ENCODE peak calls at places on chromosome 7, in ten cellular contexts. G, S, O, N, M, V, E, A, U and C are unnamed samples. For H3K4me1, the result is how much of the 10 kb centered on the place peaks cover.

GRCh38 chr7:91683823-91684222 is 196.7 kb downstream of the MTERF1 start:
- DNase-seq in N (no peak), E (no peak), S (no peak), G (no peak), V (no peak), O (no peak), A (no peak), M (peak), U (no peak), C (no peak)

GRCh38 chr7:46616636-46617035 is 695.6 kb upstream of the IGFBP3 start:
- DNase-seq in U (no peak), G (no peak), M (peak), A (no peak), N (no peak), S (no peak), O (no peak), E (no peak), V (no peak), C (no peak)

GRCh38 chr7:22238354-22239311 is 118.3 kb downstream of the RAPGEF5 start:
- DNase-seq in A (no peak), U (no peak), N (no peak), O (no peak), S (no peak), G (no peak), E (no peak), M (peak), V (no peak), C (no peak)

GRCh38 chr7:77351539-77352004 is 64.6 kb downstream of the GSAP start:
- DNase-seq in E (peak), V (peak), G (no peak), A (peak), N (peak), O (peak), M (no peak), U (peak), S (no peak), C (peak)

GRCh38 chr7:157519246-157519645 is 182.4 kb downstream of the DNAJB6 start:
- DNase-seq in S (no peak), N (no peak), V (no peak), A (no peak), G (no peak), O (no peak), U (no peak), M (no peak), E (peak), C (no peak)

GRCh38 chr7:68411742-68412141 is 1186.5 kb upstream of the AUTS2 start:
- DNase-seq in O (no peak), G (no peak), N (no peak), E (no peak), M (no peak), S (no peak), U (no peak), V (no peak), A (no peak), C (no peak)

GRCh38 chr7:117715784-117716445 is 157.3 kb downstream of the CTTNBP2 start:
- DNase-seq in U (peak), O (no peak), V (no peak), G (no peak), S (peak), A (no peak), E (no peak), M (peak), N (peak), C (no peak)

GRCh38 chr7:387132-388022 is 97.4 kb downstream of the FOXL3 start:
- DNase-seq in U (no peak), E (peak), N (no peak), M (no peak), V (no peak), S (no peak), G (peak), A (peak), O (no peak), C (no peak)

GRCh38 chr7:31633894-31634494 is 53.0 kb upstream of the PPP1R17 start:
- DNase-seq in S (peak), U (peak), O (no peak), A (no peak), N (peak), V (no peak), E (no peak), M (peak), G (no peak), C (no peak)

GRCh38 chr7:50657341-50657873 is 92.2 kb upstream of the DDC start:
- DNase-seq in V (no peak), G (no peak), M (peak), N (peak), S (no peak), U (no peak), E (no peak), O (no peak), A (peak), C (no peak)

GRCh38 chr7:48244902-48245301 is 73.6 kb downstream of the ABCA13 start:
- DNase-seq in M (peak), O (no peak), G (no peak), N (peak), S (no peak), V (no peak), E (no peak), U (no peak), A (no peak), C (no peak)

GRCh38 chr7:94923412-94923811 is 16.0 kb downstream of the PPP1R9A start:
- DNase-seq in M (no peak), O (no peak), N (no peak), U (no peak), G (no peak), S (no peak), A (no peak), V (no peak), E (no peak), C (no peak)

GRCh38 chr7:85719981-85720963 is 533.4 kb upstream of the SEMA3D start:
- DNase-seq in U (peak), E (no peak), S (peak), A (no peak), M (peak), V (no peak), N (no peak), O (no peak), G (no peak), C (no peak)

GRCh38 chr7:1533255-1533568 is 2.7 kb downstream of the MAFK start:
- DNase-seq in O (no peak), V (no peak), A (no peak), N (no peak), M (peak), G (no peak), E (peak), S (no peak), U (no peak), C (no peak)

GRCh38 chr7:12685550-12685949 is 1.9 kb upstream of the ARL4A start:
- DNase-seq in A (no peak), U (peak), O (peak), M (peak), S (peak), E (no peak), V (no peak), G (no peak), N (peak), C (peak)

GRCh38 chr7:64590971-64591370 is 28.1 kb upstream of the ZNF680 start:
- DNase-seq in M (no peak), V (no peak), N (no peak), G (no peak), E (no peak), U (no peak), A (no peak), S (no peak), O (no peak), C (no peak)

GRCh38 chr7:46123-46829 is 146.1 kb upstream of the FAM20C start:
- DNase-seq in V (no peak), G (peak), O (no peak), A (no peak), N (peak), S (no peak), U (no peak), M (no peak), E (peak), C (no peak)

GRCh38 chr7:157690058-157690832 is 353.4 kb downstream of the DNAJB6 start:
- DNase-seq in M (peak), E (peak), S (no peak), G (no peak), O (no peak), N (no peak), V (no peak), A (no peak), U (no peak), C (no peak)

GRCh38 chr7:2478387-2478760 is 2.2 kb upstream of the GRIFIN start:
- DNase-seq in S (peak), U (no peak), N (peak), V (no peak), O (no peak), M (peak), G (peak), A (peak), E (no peak), C (no peak)

GRCh38 chr7:144035385-144035784 is 13.4 kb upstream of the OR2A5 start:
- DNase-seq in S (no peak), E (no peak), M (no peak), U (no peak), V (no peak), A (no peak), N (no peak), O (no peak), G (no peak), C (no peak)

GRCh38 chr7:7173956-7174632 is 8.2 kb upstream of the C1GALT1 start:
- DNase-seq in U (no peak), O (no peak), G (no peak), E (no peak), A (no peak), N (no peak), V (no peak), M (no peak), S (no peak), C (no peak)

GRCh38 chr7:153034791-153035190 is 275.2 kb downstream of the ACTR3B start:
- DNase-seq in G (no peak), M (no peak), U (no peak), E (no peak), A (no peak), V (no peak), O (no peak), S (no peak), N (no peak), C (no peak)

GRCh38 chr7:151607464-151607867 is 87.8 kb upstream of the RHEB start:
- DNase-seq in M (peak), V (no peak), G (no peak), A (no peak), S (no peak), E (no peak), U (no peak), N (no peak), O (no peak), C (no peak)

GRCh38 chr7:47376991-47377590 is 204.8 kb downstream of the TNS3 start:
- DNase-seq in S (no peak), E (peak), N (no peak), O (no peak), V (no peak), U (no peak), G (no peak), M (no peak), A (no peak), C (no peak)

GRCh38 chr7:51274955-51275354 is 41.7 kb downstream of the COBL start:
- DNase-seq in M (no peak), A (no peak), V (no peak), N (no peak), S (no peak), U (no peak), E (no peak), O (no peak), G (no peak), C (no peak)

GRCh38 chr7:125511310-125511709 is 581.7 kb upstream of the POT1 start:
- DNase-seq in G (no peak), S (no peak), U (no peak), O (no peak), A (no peak), N (no peak), V (no peak), E (no peak), M (no peak), C (no peak)

GRCh38 chr7:83410989-83411591 is 237.8 kb downstream of the SEMA3E start:
- DNase-seq in O (no peak), M (peak), S (peak), G (no peak), E (no peak), V (no peak), U (peak), A (no peak), N (peak), C (peak)

GRCh38 chr7:98251251-98251843 is 685 bp downstream of the TECPR1 start:
- DNase-seq in E (peak), N (no peak), U (peak), A (no peak), G (peak), V (peak), S (no peak), O (peak), M (peak), C (peak)

GRCh38 chr7:47458057-47458456 is 123.9 kb downstream of the TNS3 start:
- DNase-seq in S (no peak), U (no peak), O (no peak), V (no peak), M (peak), N (peak), A (peak), G (peak), E (no peak), C (no peak)

GRCh38 chr7:134625571-134625970 is 21.1 kb upstream of the BPGM start:
- DNase-seq in N (no peak), G (no peak), O (no peak), S (no peak), V (no peak), M (peak), U (no peak), A (no peak), E (no peak), C (no peak)

GRCh38 chr7:50711271-50712175 is 71.2 kb downstream of the GRB10 start:
- DNase-seq in N (no peak), O (no peak), A (peak), E (no peak), G (no peak), V (no peak), M (peak), U (no peak), S (peak), C (no peak)

GRCh38 chr7:112116894-112117293 is 89.3 kb downstream of the DOCK4 start:
- DNase-seq in V (no peak), G (no peak), N (no peak), A (no peak), E (no peak), U (no peak), O (no peak), S (no peak), M (no peak), C (no peak)

GRCh38 chr7:52897708-52898107 is 137.7 kb upstream of the POM121L12 start:
- DNase-seq in U (no peak), N (no peak), G (no peak), A (no peak), S (no peak), O (no peak), V (no peak), E (no peak), M (no peak), C (no peak)

GRCh38 chr7:88306590-88307048 is at the start of gene STEAP4:
- DNase-seq in N (peak), V (no peak), M (peak), O (no peak), U (peak), A (peak), S (peak), G (peak), E (peak), C (no peak)

GRCh38 chr7:80410081-80410480 is 101.8 kb downstream of the GNAT3 start:
- DNase-seq in A (no peak), M (peak), E (no peak), N (no peak), V (no peak), S (no peak), U (no peak), G (no peak), O (no peak), C (no peak)

GRCh38 chr7:108492742-108493141 is 33.2 kb downstream of the PNPLA8 start:
- DNase-seq in V (no peak), E (no peak), S (peak), U (no peak), G (no peak), O (no peak), N (no peak), A (no peak), M (no peak), C (no peak)

GRCh38 chr7:99498546-99498944 is 1.5 kb downstream of the ZNF394 start:
- DNase-seq in O (no peak), V (no peak), S (no peak), U (no peak), A (no peak), G (no peak), E (peak), M (peak), N (no peak), C (no peak)

GRCh38 chr7:16657656-16658279 is 11.8 kb downstream of the BZW2 start:
- DNase-seq in A (peak), S (peak), V (no peak), N (peak), U (peak), E (no peak), G (no peak), M (peak), O (no peak), C (no peak)

GRCh38 chr7:75905785-75906604 is 9.0 kb upstream of the POR start:
- DNase-seq in O (no peak), S (peak), E (peak), N (peak), U (peak), A (peak), V (no peak), G (peak), M (peak), C (no peak)

DNA sequence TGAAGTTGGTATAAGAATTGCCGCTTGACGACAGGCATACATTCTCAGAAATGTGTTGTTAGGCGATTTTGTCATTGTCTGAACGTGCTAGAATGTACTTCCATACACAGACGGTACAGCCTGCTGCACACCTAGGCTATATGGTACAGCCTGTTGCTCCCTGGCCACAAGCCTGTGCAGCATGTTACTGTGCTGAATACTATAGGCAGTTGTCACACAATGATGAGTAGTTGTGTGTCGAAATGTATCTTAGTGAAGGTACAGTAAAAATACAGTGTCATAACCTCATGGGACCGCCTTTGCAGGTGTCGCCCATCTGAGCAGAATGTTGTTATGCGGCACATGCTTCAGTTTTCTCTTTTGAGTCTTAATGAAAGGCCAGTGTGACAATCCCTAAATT is 66.5 kb downstream of the SHH start:
- DNase-seq in O (no peak), A (no peak), V (no peak), G (no peak), M (no peak), U (no peak), S (no peak), N (no peak), E (no peak), C (no peak)
- H3K4me1 ChIP-seq in O (under half), A (under half), V (under half), G (under half), M (under half), U (under half), S (under half), N (under half), E (under half), C (under half)

DNA sequence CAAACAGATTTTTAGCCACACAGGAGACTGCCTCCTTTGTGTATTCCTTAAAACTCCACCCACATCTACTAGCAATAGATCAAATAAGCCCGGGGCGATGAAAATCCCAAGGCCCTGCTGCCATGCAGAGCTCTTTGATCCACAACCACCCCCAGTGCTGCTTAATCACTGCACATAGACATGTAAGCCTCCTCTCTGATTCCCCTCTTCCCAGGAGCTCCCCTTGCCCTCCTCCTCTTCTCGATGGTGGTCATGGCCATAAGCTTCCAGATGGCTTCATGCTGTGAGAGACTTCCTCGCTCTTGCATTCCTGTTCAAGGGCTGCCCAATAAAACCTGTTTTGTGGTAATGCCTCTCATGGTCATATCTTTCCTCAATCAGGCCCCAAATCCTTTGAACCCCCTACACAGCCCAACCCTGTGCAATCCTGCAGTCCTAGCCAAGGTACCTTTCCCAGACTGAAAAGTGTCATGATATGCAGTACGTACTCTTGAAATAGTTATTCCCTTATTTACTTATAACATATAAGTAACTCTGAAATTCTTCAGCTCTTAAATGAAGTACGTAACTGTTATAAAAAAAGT is 158.5 kb downstream of the CACNA2D1 start:
- DNase-seq in N (no peak), M (no peak), V (no peak), O (no peak), U (peak), A (no peak), E (no peak), S (no peak), G (no peak), C (no peak)
- H3K27ac ChIP-seq in N (no peak), M (no peak), V (no peak), O (no peak), U (no peak), A (peak), E (no peak), S (no peak), G (no peak), C (no peak)

DNA sequence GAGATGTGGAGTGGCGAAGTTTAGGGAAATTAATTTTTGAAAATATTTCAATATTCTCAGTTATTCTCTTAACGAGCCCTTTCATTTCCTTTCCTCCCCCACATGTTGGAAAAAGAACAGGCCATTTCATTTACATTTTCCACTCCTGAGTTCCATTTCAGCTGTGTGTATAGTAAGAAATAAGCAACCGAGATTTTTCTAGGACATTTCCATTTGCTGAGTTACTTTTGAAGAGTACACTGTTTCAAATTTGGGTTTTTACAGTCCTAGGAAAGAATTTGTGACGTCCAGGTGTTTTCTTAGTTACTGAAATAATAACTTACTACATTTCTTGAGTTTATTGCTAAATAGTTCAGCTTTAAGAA is 1.2 kb downstream of the SEPTIN7 start:
- DNase-seq in S (no peak), O (no peak), A (no peak), U (no peak), M (no peak), V (no peak), N (no peak), E (no peak), G (no peak), C (no peak)
- H3K4me1 ChIP-seq in S (under half), O (under half), A (half or more), U (under half), M (under half), V (under half), N (under half), E (half or more), G (under half), C (half or more)

GRCh38 chr7:42914009-42914725 is 2.3 kb upstream of the C7orf25 start:
- DNase-seq in O (no peak), A (no peak), E (no peak), M (peak), N (no peak), S (no peak), G (no peak), U (no peak), V (no peak), C (no peak)
- H3K27ac ChIP-seq in O (peak), A (no peak), E (no peak), M (peak), N (peak), S (no peak), G (peak), U (peak), V (no peak), C (no peak)